ENCODE peak calls at places on chromosome 13, in four cellular contexts. J, Y, T and R are unnamed samples.

GRCh38 chr13:101146101-101146898 is 270.0 kb downstream of the NALCN start:
- DNase-seq in J (no peak), Y (no peak), T (no peak), R (no peak)

GRCh38 chr13:68509734-68510621 is 1279.8 kb upstream of the PCDH9 start:
- DNase-seq in J (no peak), Y (no peak), T (no peak), R (no peak)

GRCh38 chr13:64928704-64929499 is 2301.2 kb downstream of the PCDH9 start:
- DNase-seq in J (no peak), Y (no peak), T (no peak), R (no peak)

GRCh38 chr13:84651288-84651687 is 769.0 kb upstream of the SLITRK1 start:
- DNase-seq in J (no peak), Y (no peak), T (no peak), R (no peak)

GRCh38 chr13:53637971-53638547 is 609.4 kb downstream of the OLFM4 start:
- DNase-seq in J (no peak), Y (no peak), T (no peak), R (no peak)

GRCh38 chr13:42041017-42041683 is 7.3 kb upstream of the DGKH start:
- DNase-seq in J (peak; percentile 39), Y (peak; percentile 55), T (peak; percentile 86), R (peak; percentile 12)

GRCh38 chr13:105979131-105979530 is 556.3 kb downstream of the EFNB2 start:
- DNase-seq in J (no peak), Y (no peak), T (no peak), R (no peak)

GRCh38 chr13:34578917-34579316 is 363.2 kb upstream of the NBEA start:
- DNase-seq in J (no peak), Y (no peak), T (no peak), R (no peak)

GRCh38 chr13:39561971-39562370 is 41.0 kb downstream of the LHFPL6 start:
- DNase-seq in J (no peak), Y (no peak), T (no peak), R (no peak)

GRCh38 chr13:27504126-27504525 is 53.8 kb upstream of the MTIF3 start:
- DNase-seq in J (no peak), Y (no peak), T (no peak), R (no peak)

GRCh38 chr13:91553584-91553983 is 155.2 kb downstream of the GPC5 start:
- DNase-seq in J (no peak), Y (no peak), T (no peak), R (no peak)

GRCh38 chr13:59771272-59771671 is 392.5 kb downstream of the DIAPH3 start:
- DNase-seq in J (no peak), Y (no peak), T (no peak), R (no peak)

GRCh38 chr13:57665471-57665870 is 33.9 kb downstream of the PCDH17 start:
- DNase-seq in J (no peak), Y (no peak), T (no peak), R (no peak)

GRCh38 chr13:103694033-103694432 is 627.8 kb upstream of the SLC10A2 start:
- DNase-seq in J (no peak), Y (no peak), T (no peak), R (no peak)

DNA sequence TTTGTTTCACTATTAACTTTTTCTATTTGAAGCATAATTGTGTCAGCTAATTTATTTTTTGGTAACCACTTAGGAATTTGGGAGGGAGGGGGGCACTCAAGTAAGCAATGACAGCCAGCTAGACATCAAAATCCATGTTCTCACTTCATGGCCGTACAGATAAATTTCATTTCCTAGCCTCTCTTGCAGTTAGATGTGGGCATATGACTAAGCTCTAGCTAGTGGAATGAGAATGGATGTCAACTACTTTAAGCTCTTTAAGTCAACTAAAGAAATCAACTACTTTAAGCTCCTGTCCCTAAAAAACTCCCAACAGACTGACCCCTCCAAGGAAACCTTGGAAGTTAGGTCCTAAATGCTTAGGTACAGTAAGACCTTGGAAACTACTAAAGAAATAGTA is 92.0 kb downstream of the KCNRG start:
- DNase-seq in J (no peak), Y (no peak), T (no peak), R (no peak)
- H3K4me1 ChIP-seq in J (no peaks in the 10 kb centered on the region), Y (peaks cover 19% of the 10 kb centered on the region), T (no peaks in the 10 kb centered on the region), R (peaks cover 16% of the 10 kb centered on the region)

DNA sequence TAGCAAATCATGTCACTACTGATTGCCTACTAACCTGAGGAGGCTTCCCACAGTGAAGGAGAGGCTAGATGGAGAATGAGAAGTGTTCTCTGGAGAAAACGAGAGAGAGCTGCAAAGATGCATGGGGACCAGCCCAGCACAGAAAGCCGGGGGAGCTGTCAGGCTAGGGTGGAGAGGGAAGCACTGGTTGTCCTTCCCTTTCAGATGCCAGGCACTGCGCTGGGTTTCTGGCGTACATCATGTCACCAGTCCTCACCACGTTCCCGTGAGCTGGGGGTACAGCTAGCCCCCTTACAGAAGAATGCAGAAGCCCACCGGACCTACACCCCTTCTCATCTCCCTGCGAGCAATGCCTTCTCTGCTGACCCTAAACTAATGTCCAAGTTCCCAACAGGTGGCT is 86.0 kb downstream of the STK24 start:
- DNase-seq in J (no peak), Y (peak; percentile 15), T (no peak), R (no peak)
- H3K4me1 ChIP-seq in J (no peaks in the 10 kb centered on the region), Y (peaks cover 27% of the 10 kb centered on the region), T (peaks cover 44% of the 10 kb centered on the region), R (peaks cover 18% of the 10 kb centered on the region)

DNA sequence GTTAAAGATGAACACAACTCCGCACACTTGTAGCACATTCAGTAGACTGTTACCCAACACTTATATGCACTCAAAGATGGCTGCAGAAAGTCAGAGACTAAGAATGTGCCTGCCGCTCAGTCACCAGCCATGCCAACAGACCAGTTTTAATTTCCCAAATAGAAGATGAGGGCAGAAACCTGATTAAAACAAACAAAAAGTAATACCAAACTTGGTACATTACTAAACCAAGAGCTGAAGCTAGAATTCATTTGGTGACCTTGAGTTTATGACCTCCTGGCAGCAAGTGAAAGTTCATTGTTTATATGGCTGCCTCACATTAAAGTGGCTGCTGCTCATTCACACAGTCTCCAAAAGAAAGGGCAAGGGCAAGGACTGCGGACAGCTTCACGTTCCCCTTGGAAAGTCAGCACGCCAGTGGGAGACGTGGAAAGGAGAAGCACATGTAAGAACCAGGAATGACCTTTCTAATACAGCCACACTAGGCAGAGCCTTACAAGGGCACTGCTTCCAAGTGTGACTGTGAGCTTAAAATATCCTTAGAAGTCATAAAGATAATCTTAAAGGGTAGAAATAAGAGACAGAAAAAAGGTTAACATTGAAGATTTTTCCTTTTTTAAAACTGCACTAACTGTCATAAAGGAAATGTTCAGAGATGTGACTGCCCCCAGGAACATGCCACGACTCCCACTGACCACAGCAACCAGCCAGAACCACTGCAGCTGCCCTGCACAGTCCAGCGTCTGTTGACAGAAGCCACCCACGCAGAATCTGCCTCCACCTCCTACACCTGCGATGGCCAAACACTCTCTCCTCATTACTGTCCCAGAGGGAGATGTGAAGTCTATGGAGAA is 73.5 kb downstream of the STK24 start:
- DNase-seq in J (no peak), Y (peak; percentile 38), T (no peak), R (no peak)
- H3K4me1 ChIP-seq in J (peaks cover 6% of the 10 kb centered on the region), Y (peaks cover 24% of the 10 kb centered on the region), T (peaks cover 58% of the 10 kb centered on the region), R (peaks cover 29% of the 10 kb centered on the region)

GRCh38 chr13:77313923-77314322 is 13.0 kb downstream of the MYCBP2 start:
- DNase-seq in J (no peak), Y (no peak), T (no peak), R (no peak)
- H3K4me1 ChIP-seq in J (peaks cover 6% of the 10 kb centered on the region), Y (peaks cover 68% of the 10 kb centered on the region), T (peaks cover 3% of the 10 kb centered on the region), R (peaks cover 41% of the 10 kb centered on the region)

GRCh38 chr13:44280461-44280860 is 93.2 kb upstream of the SERP2 start:
- DNase-seq in J (no peak), Y (no peak), T (no peak), R (no peak)

GRCh38 chr13:44278164-44278563 is 95.5 kb upstream of the SERP2 start:
- DNase-seq in J (no peak), Y (no peak), T (no peak), R (peak; percentile 58)

GRCh38 chr13:44274838-44275237 is 98.8 kb upstream of the SERP2 start:
- DNase-seq in J (peak; percentile 45), Y (peak; percentile 65), T (no peak), R (no peak)

GRCh38 chr13:44276061-44276460 is 97.6 kb upstream of the SERP2 start:
- DNase-seq in J (no peak), Y (no peak), T (no peak), R (no peak)

GRCh38 chr13:44277459-44277858 is 96.2 kb upstream of the SERP2 start:
- DNase-seq in J (no peak), Y (peak; percentile 9), T (no peak), R (no peak)
- H3K4me1 ChIP-seq in J (peaks cover 13% of the 10 kb centered on the region), Y (peaks cover 35% of the 10 kb centered on the region), T (peaks cover 20% of the 10 kb centered on the region), R (peaks cover 26% of the 10 kb centered on the region)

GRCh38 chr13:40973409-40973808 is 45.7 kb downstream of the ELF1 start:
- DNase-seq in J (no peak), Y (no peak), T (no peak), R (no peak)
- H3K4me1 ChIP-seq in J (no peaks in the 10 kb centered on the region), Y (peaks cover 95% of the 10 kb centered on the region), T (peaks cover 62% of the 10 kb centered on the region), R (peaks cover 88% of the 10 kb centered on the region)